ENCODE peak calls at places on chromosomes 4 and X, in four cellular contexts. Y is LHCN-M2, F is islet precursor cell, H is T-cell. X is an unnamed sample.

GRCh38 chrX:119763175-119763574 is 4.8 kb downstream of the SOWAHD start:
- DNase-seq in Y (peak), F (peak), H (no peak), X (no peak)

GRCh38 chr4:38366451-38366850 is 297.5 kb upstream of the KLF3 start:
- DNase-seq in Y (peak), F (no peak), H (no peak), X (no peak)

GRCh38 chr4:128916832-128917231 is 107.3 kb downstream of the JADE1 start:
- DNase-seq in Y (peak), F (no peak), H (peak), X (peak)

GRCh38 chr4:105257817-105258495 is 111.3 kb downstream of the TET2 start:
- DNase-seq in Y (no peak), F (no peak), H (no peak), X (no peak)

GRCh38 chr4:112859456-112860184 is 189.8 kb upstream of the ANK2 start:
- DNase-seq in Y (no peak), F (no peak), H (no peak), X (no peak)

GRCh38 chr4:5611656-5612187 is 96.6 kb downstream of the EVC2 start:
- DNase-seq in Y (no peak), F (no peak), H (no peak), X (no peak)

GRCh38 chrX:109155161-109155560 is 326.7 kb downstream of the GUCY2F start:
- DNase-seq in Y (no peak), F (no peak), H (no peak), X (no peak)

GRCh38 chr4:185317880-185318279 is 77.8 kb downstream of the LRP2BP start:
- DNase-seq in Y (peak), F (no peak), H (no peak), X (no peak)

GRCh38 chr4:38664704-38665401 is 854 bp downstream of the KLF3 start:
- DNase-seq in Y (peak), F (peak), H (peak), X (peak)

GRCh38 chrX:53616921-53617320 is 69.6 kb downstream of the HUWE1 start:
- DNase-seq in Y (no peak), F (no peak), H (no peak), X (no peak)

GRCh38 chr4:42104521-42104920 is 47.9 kb downstream of the BEND4 start:
- DNase-seq in Y (peak), F (no peak), H (no peak), X (no peak)

GRCh38 chr4:23161787-23162186 is 469.1 kb downstream of the GBA3 start:
- DNase-seq in Y (no peak), F (no peak), H (no peak), X (no peak)

GRCh38 chrX:18426004-18426320 is 554 bp downstream of the CDKL5 start:
- DNase-seq in Y (no peak), F (no peak), H (no peak), X (peak)

GRCh38 chrX:154833746-154834274 is 652 bp downstream of the SMIM9 start:
- DNase-seq in Y (no peak), F (no peak), H (no peak), X (no peak)

GRCh38 chr4:29756966-29757365 is 963.2 kb upstream of the PCDH7 start:
- DNase-seq in Y (no peak), F (no peak), H (no peak), X (no peak)

GRCh38 chrX:39728025-39728424 is 369.7 kb downstream of the BCOR start:
- DNase-seq in Y (no peak), F (no peak), H (no peak), X (no peak)

GRCh38 chr4:28009541-28009940 is 1148.9 kb downstream of the STIM2 start:
- DNase-seq in Y (no peak), F (no peak), H (no peak), X (no peak)

GRCh38 chr4:80138556-80139538 is 58.5 kb upstream of the PRDM8 start:
- DNase-seq in Y (peak), F (no peak), H (peak), X (no peak)

GRCh38 chr4:184100297-184100885 is 117.3 kb downstream of the ENPP6 start:
- DNase-seq in Y (no peak), F (peak), H (no peak), X (peak)

GRCh38 chrX:23887448-23887847 is 20.3 kb downstream of the APOO start:
- DNase-seq in Y (no peak), F (no peak), H (no peak), X (peak)

GRCh38 chr4:151048913-151049312 is 33.8 kb upstream of the LRBA start:
- DNase-seq in Y (no peak), F (peak), H (no peak), X (no peak)

GRCh38 chrX:154056739-154057367 is 37.2 kb upstream of the IRAK1 start:
- DNase-seq in Y (no peak), F (no peak), H (peak), X (no peak)

GRCh38 chrX:27815209-27815608 is 7.4 kb downstream of the MAGEB10 start:
- DNase-seq in Y (no peak), F (no peak), H (no peak), X (no peak)

GRCh38 chr4:169270810-169271691 is at the start of gene SH3RF1:
- DNase-seq in Y (peak), F (peak), H (no peak), X (peak)

GRCh38 chrX:152637649-152638442 is at the start of gene GABRQ:
- DNase-seq in Y (no peak), F (peak), H (no peak), X (peak)

GRCh38 chr4:113603926-113604325 is 157.6 kb downstream of the CAMK2D start:
- DNase-seq in Y (peak), F (no peak), H (no peak), X (no peak)

GRCh38 chr4:7417639-7418038 is 17.1 kb downstream of the PSAPL1 start:
- DNase-seq in Y (no peak), F (no peak), H (no peak), X (no peak)

GRCh38 chrX:45056428-45057145 is 144.1 kb downstream of the DIPK2B start:
- DNase-seq in Y (no peak), F (no peak), H (no peak), X (no peak)

GRCh38 chr4:86011117-86011516 is 348.7 kb downstream of the MAPK10 start:
- DNase-seq in Y (peak), F (no peak), H (no peak), X (no peak)

GRCh38 chr4:139711461-139711860 is 45.8 kb downstream of the MGST2 start:
- DNase-seq in Y (no peak), F (no peak), H (no peak), X (peak)

GRCh38 chr4:109232666-109233065 is 69.8 kb downstream of the COL25A1 start:
- DNase-seq in Y (peak), F (no peak), H (no peak), X (no peak)

GRCh38 chrX:134886201-134886600 is 104.6 kb upstream of the SMIM10 start:
- DNase-seq in Y (no peak), F (peak), H (no peak), X (no peak)

GRCh38 chr4:128286474-128287158 is 997 bp downstream of the PGRMC2 start:
- DNase-seq in Y (peak), F (no peak), H (peak), X (no peak)

GRCh38 chrX:34612036-34612435 is 45.0 kb downstream of the TMEM47 start:
- DNase-seq in Y (peak), F (no peak), H (no peak), X (no peak)

GRCh38 chr4:153585021-153585420 is 99.1 kb upstream of the TLR2 start:
- DNase-seq in Y (no peak), F (no peak), H (no peak), X (no peak)

GRCh38 chrX:34875204-34875603 is 67.4 kb upstream of the FAM47B start:
- DNase-seq in Y (peak), F (no peak), H (no peak), X (no peak)

GRCh38 chr4:84683065-84683464 is 100.1 kb downstream of the CDS1 start:
- DNase-seq in Y (no peak), F (no peak), H (no peak), X (no peak)